ENCODE peak calls at places on chromosomes 4 and X, in seven cellular contexts. One of them, this sample, is unnamed.

GRCh38 chr4:3257691-3258482 is 8.9 kb downstream of the MSANTD1 start:
- DNase-seq in neuronal stem cell: no peak
- DNase-seq in brain microvascular endothelial cell: no peak
- DNase-seq in fibroblast of lung: peak; percentile 38
- DNase-seq in lower lobe of right lung: no peak
- DNase-seq in CD4-positive, CD25-positive, alpha-beta regulatory T cell: no peak
- DNase-seq in OCI-LY7: no peak
- DNase-seq in this sample: no peak

GRCh38 chr4:75484195-75484594 is 30.0 kb downstream of the RCHY1 start:
- DNase-seq in neuronal stem cell: no peak
- DNase-seq in brain microvascular endothelial cell: no peak
- DNase-seq in fibroblast of lung: no peak
- DNase-seq in lower lobe of right lung: no peak
- DNase-seq in CD4-positive, CD25-positive, alpha-beta regulatory T cell: no peak
- DNase-seq in OCI-LY7: no peak
- DNase-seq in this sample: no peak

GRCh38 chr4:100876546-100876945 is 358.7 kb upstream of the EMCN start:
- DNase-seq in neuronal stem cell: no peak
- DNase-seq in brain microvascular endothelial cell: no peak
- DNase-seq in fibroblast of lung: no peak
- DNase-seq in lower lobe of right lung: no peak
- DNase-seq in CD4-positive, CD25-positive, alpha-beta regulatory T cell: no peak
- DNase-seq in OCI-LY7: no peak
- DNase-seq in this sample: no peak

GRCh38 chr4:78167510-78167909 is 110.4 kb downstream of the FRAS1 start:
- DNase-seq in neuronal stem cell: no peak
- DNase-seq in brain microvascular endothelial cell: no peak
- DNase-seq in fibroblast of lung: no peak
- DNase-seq in lower lobe of right lung: no peak
- DNase-seq in CD4-positive, CD25-positive, alpha-beta regulatory T cell: no peak
- DNase-seq in OCI-LY7: no peak
- DNase-seq in this sample: no peak

GRCh38 chr4:131509521-131509920 is 1639.6 kb upstream of the PCDH10 start:
- DNase-seq in neuronal stem cell: no peak
- DNase-seq in brain microvascular endothelial cell: no peak
- DNase-seq in fibroblast of lung: peak; percentile 77
- DNase-seq in lower lobe of right lung: no peak
- DNase-seq in CD4-positive, CD25-positive, alpha-beta regulatory T cell: no peak
- DNase-seq in OCI-LY7: no peak
- DNase-seq in this sample: no peak

GRCh38 chrX:18895157-18895952 is 88.6 kb downstream of the PHKA2 start:
- DNase-seq in neuronal stem cell: no peak
- DNase-seq in brain microvascular endothelial cell: peak; percentile 34
- DNase-seq in fibroblast of lung: peak; percentile 88
- DNase-seq in lower lobe of right lung: peak; percentile 51
- DNase-seq in CD4-positive, CD25-positive, alpha-beta regulatory T cell: no peak
- DNase-seq in OCI-LY7: no peak
- DNase-seq in this sample: no peak

GRCh38 chr4:123649644-123650356 is 253.2 kb downstream of the SPRY1 start:
- DNase-seq in neuronal stem cell: no peak
- DNase-seq in brain microvascular endothelial cell: peak; percentile 91
- DNase-seq in fibroblast of lung: peak; percentile 75
- DNase-seq in lower lobe of right lung: no peak
- DNase-seq in CD4-positive, CD25-positive, alpha-beta regulatory T cell: no peak
- DNase-seq in OCI-LY7: no peak
- DNase-seq in this sample: no peak

GRCh38 chr4:187256897-187257296 is 533.2 kb upstream of the FAT1 start:
- DNase-seq in neuronal stem cell: no peak
- DNase-seq in brain microvascular endothelial cell: no peak
- DNase-seq in fibroblast of lung: no peak
- DNase-seq in lower lobe of right lung: no peak
- DNase-seq in CD4-positive, CD25-positive, alpha-beta regulatory T cell: no peak
- DNase-seq in OCI-LY7: no peak
- DNase-seq in this sample: no peak

GRCh38 chr4:116603096-116603495 is 482.3 kb downstream of the TRAM1L1 start:
- DNase-seq in neuronal stem cell: no peak
- DNase-seq in brain microvascular endothelial cell: no peak
- DNase-seq in fibroblast of lung: no peak
- DNase-seq in lower lobe of right lung: no peak
- DNase-seq in CD4-positive, CD25-positive, alpha-beta regulatory T cell: no peak
- DNase-seq in OCI-LY7: no peak
- DNase-seq in this sample: no peak

GRCh38 chr4:30716671-30717207 is 3.4 kb upstream of the PCDH7 start:
- DNase-seq in neuronal stem cell: peak; percentile 33
- DNase-seq in brain microvascular endothelial cell: peak; percentile 15
- DNase-seq in fibroblast of lung: peak; percentile 55
- DNase-seq in lower lobe of right lung: no peak
- DNase-seq in CD4-positive, CD25-positive, alpha-beta regulatory T cell: no peak
- DNase-seq in OCI-LY7: no peak
- DNase-seq in this sample: peak; percentile 5

GRCh38 chrX:92232182-92232581 is 453.0 kb downstream of the PCDH11X start:
- DNase-seq in neuronal stem cell: no peak
- DNase-seq in brain microvascular endothelial cell: no peak
- DNase-seq in fibroblast of lung: peak; percentile 24
- DNase-seq in lower lobe of right lung: no peak
- DNase-seq in CD4-positive, CD25-positive, alpha-beta regulatory T cell: no peak
- DNase-seq in OCI-LY7: no peak
- DNase-seq in this sample: no peak

GRCh38 chrX:9195199-9195880 is 161.4 kb upstream of the FAM9B start:
- DNase-seq in neuronal stem cell: no peak
- DNase-seq in brain microvascular endothelial cell: no peak
- DNase-seq in fibroblast of lung: no peak
- DNase-seq in lower lobe of right lung: no peak
- DNase-seq in CD4-positive, CD25-positive, alpha-beta regulatory T cell: no peak
- DNase-seq in OCI-LY7: no peak
- DNase-seq in this sample: peak; percentile 71

GRCh38 chrX:53831662-53832635 is 145.4 kb upstream of the HUWE1 start:
- DNase-seq in neuronal stem cell: peak; percentile 2
- DNase-seq in brain microvascular endothelial cell: peak; percentile 24
- DNase-seq in fibroblast of lung: peak; percentile 21
- DNase-seq in lower lobe of right lung: no peak
- DNase-seq in CD4-positive, CD25-positive, alpha-beta regulatory T cell: peak; percentile 60
- DNase-seq in OCI-LY7: peak; percentile 50
- DNase-seq in this sample: peak; percentile 35

GRCh38 chrX:51614353-51614752 is 4.4 kb downstream of the CENPVL3 start:
- DNase-seq in neuronal stem cell: no peak
- DNase-seq in brain microvascular endothelial cell: peak; percentile 15
- DNase-seq in fibroblast of lung: peak; percentile 60
- DNase-seq in lower lobe of right lung: no peak
- DNase-seq in CD4-positive, CD25-positive, alpha-beta regulatory T cell: peak; percentile 26
- DNase-seq in OCI-LY7: peak; percentile 51
- DNase-seq in this sample: peak; percentile 9

GRCh38 chr4:10746371-10747143 is 62.0 kb upstream of the CLNK start:
- DNase-seq in neuronal stem cell: no peak
- DNase-seq in brain microvascular endothelial cell: no peak
- DNase-seq in fibroblast of lung: peak; percentile 13
- DNase-seq in lower lobe of right lung: no peak
- DNase-seq in CD4-positive, CD25-positive, alpha-beta regulatory T cell: no peak
- DNase-seq in OCI-LY7: no peak
- DNase-seq in this sample: no peak

GRCh38 chr4:141107927-141108326 is 25.3 kb downstream of the RNF150 start:
- DNase-seq in neuronal stem cell: no peak
- DNase-seq in brain microvascular endothelial cell: no peak
- DNase-seq in fibroblast of lung: no peak
- DNase-seq in lower lobe of right lung: no peak
- DNase-seq in CD4-positive, CD25-positive, alpha-beta regulatory T cell: no peak
- DNase-seq in OCI-LY7: no peak
- DNase-seq in this sample: no peak

GRCh38 chr4:107877361-107877760 is 52.6 kb downstream of the SGMS2 start:
- DNase-seq in neuronal stem cell: no peak
- DNase-seq in brain microvascular endothelial cell: no peak
- DNase-seq in fibroblast of lung: no peak
- DNase-seq in lower lobe of right lung: no peak
- DNase-seq in CD4-positive, CD25-positive, alpha-beta regulatory T cell: no peak
- DNase-seq in OCI-LY7: no peak
- DNase-seq in this sample: no peak

GRCh38 chr4:110620352-110621327 is 2.2 kb downstream of the PITX2 start:
- DNase-seq in neuronal stem cell: peak; percentile 67
- DNase-seq in brain microvascular endothelial cell: no peak
- DNase-seq in fibroblast of lung: no peak
- DNase-seq in lower lobe of right lung: no peak
- DNase-seq in CD4-positive, CD25-positive, alpha-beta regulatory T cell: peak; percentile 27
- DNase-seq in OCI-LY7: peak; percentile 67
- DNase-seq in this sample: no peak

GRCh38 chrX:45803383-45803921 is 602.8 kb upstream of the DIPK2B start:
- DNase-seq in neuronal stem cell: no peak
- DNase-seq in brain microvascular endothelial cell: peak; percentile 90
- DNase-seq in fibroblast of lung: peak; percentile 90
- DNase-seq in lower lobe of right lung: no peak
- DNase-seq in CD4-positive, CD25-positive, alpha-beta regulatory T cell: no peak
- DNase-seq in OCI-LY7: no peak
- DNase-seq in this sample: no peak

GRCh38 chr4:106775636-106776035 is 260.5 kb downstream of the DKK2 start:
- DNase-seq in neuronal stem cell: no peak
- DNase-seq in brain microvascular endothelial cell: no peak
- DNase-seq in fibroblast of lung: no peak
- DNase-seq in lower lobe of right lung: no peak
- DNase-seq in CD4-positive, CD25-positive, alpha-beta regulatory T cell: no peak
- DNase-seq in OCI-LY7: no peak
- DNase-seq in this sample: peak; percentile 2

GRCh38 chr4:7398104-7398423 is 36.7 kb downstream of the PSAPL1 start:
- DNase-seq in neuronal stem cell: no peak
- DNase-seq in brain microvascular endothelial cell: peak; percentile 9
- DNase-seq in fibroblast of lung: peak; percentile 19
- DNase-seq in lower lobe of right lung: peak; percentile 89
- DNase-seq in CD4-positive, CD25-positive, alpha-beta regulatory T cell: no peak
- DNase-seq in OCI-LY7: no peak
- DNase-seq in this sample: no peak

GRCh38 chrX:55486736-55487135 is 2.9 kb downstream of the USP51 start:
- DNase-seq in neuronal stem cell: no peak
- DNase-seq in brain microvascular endothelial cell: no peak
- DNase-seq in fibroblast of lung: no peak
- DNase-seq in lower lobe of right lung: no peak
- DNase-seq in CD4-positive, CD25-positive, alpha-beta regulatory T cell: no peak
- DNase-seq in OCI-LY7: no peak
- DNase-seq in this sample: no peak

DNA sequence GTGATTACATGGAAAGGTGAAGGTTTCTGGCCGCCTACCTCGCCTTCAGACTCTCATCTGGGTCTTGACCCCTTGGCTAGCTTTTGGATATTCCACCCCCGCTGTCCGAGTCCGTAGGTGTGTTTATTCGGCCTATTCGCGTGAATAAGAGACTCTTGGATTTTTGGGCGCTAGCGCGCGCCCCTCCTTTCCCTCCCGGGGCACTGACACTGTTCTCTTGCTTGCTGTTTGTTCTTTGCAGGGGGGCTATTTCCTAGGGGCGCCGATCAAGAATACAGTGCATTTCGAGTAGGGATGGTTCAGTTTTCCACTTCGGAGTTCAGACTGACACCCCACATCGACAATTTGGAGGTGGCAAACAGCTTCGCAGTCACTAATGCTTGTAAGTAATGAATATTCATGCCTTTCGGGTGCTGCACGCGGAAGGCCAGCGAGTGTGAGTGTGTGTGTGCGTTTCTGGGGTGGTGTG is 932 bp downstream of the GRIA2 start:
- DNase-seq in neuronal stem cell: no peak
- DNase-seq in brain microvascular endothelial cell: no peak
- DNase-seq in fibroblast of lung: no peak
- DNase-seq in lower lobe of right lung: no peak
- DNase-seq in CD4-positive, CD25-positive, alpha-beta regulatory T cell: no peak
- DNase-seq in OCI-LY7: no peak
- DNase-seq in this sample: no peak
- H3K4me3 ChIP-seq in neuronal stem cell: peak overlapping the region; percentile 83
- H3K4me3 ChIP-seq in brain microvascular endothelial cell: peak overlapping the region; percentile 65
- H3K4me3 ChIP-seq in fibroblast of lung: peak overlapping the region; percentile 37
- H3K4me3 ChIP-seq in lower lobe of right lung: no peak overlapping the region
- H3K4me3 ChIP-seq in CD4-positive, CD25-positive, alpha-beta regulatory T cell: no peak overlapping the region
- H3K4me3 ChIP-seq in OCI-LY7: no peak overlapping the region
- H3K4me3 ChIP-seq in this sample: no peak overlapping the region

DNA sequence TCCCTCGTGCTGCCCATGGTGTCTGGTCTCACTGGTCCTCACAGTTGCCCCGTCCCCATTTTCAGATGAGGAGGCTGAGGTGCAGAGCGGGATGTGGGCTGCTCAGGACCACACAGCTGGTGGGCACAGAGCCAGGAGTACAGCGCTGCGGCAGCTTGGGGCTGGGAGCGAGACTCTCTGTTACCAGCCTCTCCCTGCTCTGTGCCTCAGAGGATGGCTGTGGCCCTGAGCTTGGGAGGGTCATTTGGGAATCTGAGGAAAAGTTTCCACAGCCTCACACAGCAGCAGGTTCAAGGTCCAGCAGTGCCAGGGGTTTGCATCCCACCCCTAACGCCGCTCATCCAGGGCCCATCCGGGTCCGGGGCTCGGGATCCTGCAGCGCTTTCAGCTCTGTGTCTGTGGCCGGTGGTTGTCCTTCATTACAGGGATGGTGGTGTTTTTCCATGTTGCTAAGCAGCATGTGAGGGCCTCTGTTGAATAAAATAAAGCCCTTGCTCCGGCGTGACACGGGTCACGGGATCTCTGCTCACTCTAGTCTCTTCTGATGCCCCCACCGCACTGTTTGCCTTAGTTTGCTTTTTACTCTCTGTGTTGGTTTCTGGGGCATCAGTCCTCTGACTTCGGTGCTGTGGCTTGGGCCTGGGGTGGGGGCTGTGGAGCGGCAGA is 6.4 kb downstream of the WFS1 start:
- DNase-seq in neuronal stem cell: no peak
- DNase-seq in brain microvascular endothelial cell: no peak
- DNase-seq in fibroblast of lung: no peak
- DNase-seq in lower lobe of right lung: no peak
- DNase-seq in CD4-positive, CD25-positive, alpha-beta regulatory T cell: no peak
- DNase-seq in OCI-LY7: no peak
- DNase-seq in this sample: no peak
- H3K4me3 ChIP-seq in neuronal stem cell: no peak overlapping the region
- H3K4me3 ChIP-seq in brain microvascular endothelial cell: no peak overlapping the region
- H3K4me3 ChIP-seq in fibroblast of lung: no peak overlapping the region
- H3K4me3 ChIP-seq in lower lobe of right lung: no peak overlapping the region
- H3K4me3 ChIP-seq in CD4-positive, CD25-positive, alpha-beta regulatory T cell: no peak overlapping the region
- H3K4me3 ChIP-seq in OCI-LY7: peak overlapping the region; percentile 47
- H3K4me3 ChIP-seq in this sample: no peak overlapping the region

GRCh38 chr4:38154251-38154650 is 194.1 kb downstream of the PTTG2 start:
- DNase-seq in neuronal stem cell: no peak
- DNase-seq in brain microvascular endothelial cell: no peak
- DNase-seq in fibroblast of lung: no peak
- DNase-seq in lower lobe of right lung: no peak
- DNase-seq in CD4-positive, CD25-positive, alpha-beta regulatory T cell: no peak
- DNase-seq in OCI-LY7: no peak
- DNase-seq in this sample: no peak
- H3K4me3 ChIP-seq in neuronal stem cell: no peak overlapping the region
- H3K4me3 ChIP-seq in brain microvascular endothelial cell: no peak overlapping the region
- H3K4me3 ChIP-seq in fibroblast of lung: no peak overlapping the region
- H3K4me3 ChIP-seq in lower lobe of right lung: no peak overlapping the region
- H3K4me3 ChIP-seq in CD4-positive, CD25-positive, alpha-beta regulatory T cell: peak overlapping the region; percentile 10
- H3K4me3 ChIP-seq in OCI-LY7: no peak overlapping the region
- H3K4me3 ChIP-seq in this sample: no peak overlapping the region

DNA sequence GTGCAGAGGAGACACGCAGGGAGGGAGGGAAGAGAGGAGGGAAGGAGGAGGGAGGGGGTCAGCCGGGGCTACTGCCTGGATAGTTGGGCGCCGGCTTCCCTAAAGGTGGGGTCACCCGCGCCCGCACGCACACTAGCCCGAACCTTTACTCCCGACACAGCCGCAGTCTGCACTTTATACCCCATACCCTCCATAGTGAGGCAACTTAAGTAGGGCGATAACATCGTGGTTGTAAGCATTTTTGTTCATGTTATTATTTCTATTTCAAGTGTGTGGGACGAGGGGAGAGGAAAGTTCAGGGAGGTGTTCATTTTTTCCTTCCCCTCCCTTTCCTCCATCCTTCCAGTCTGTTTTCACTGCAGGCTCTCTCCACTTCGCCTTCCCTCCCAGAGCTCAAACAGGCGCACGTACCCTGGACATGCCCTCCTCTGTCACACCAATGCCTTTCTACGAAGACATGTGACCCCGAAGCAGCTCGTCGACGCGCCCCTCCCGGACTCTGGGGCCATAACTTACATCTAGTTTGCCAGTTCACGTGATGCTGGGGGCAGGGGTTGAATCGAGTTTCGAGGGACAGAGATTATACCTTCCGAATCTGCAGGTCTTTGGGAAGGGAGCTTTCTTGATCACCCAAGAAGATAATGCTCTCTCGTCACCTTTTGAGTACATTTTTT is at the start of gene PRKG2:
- DNase-seq in neuronal stem cell: peak; percentile 15
- DNase-seq in brain microvascular endothelial cell: peak; percentile 4
- DNase-seq in fibroblast of lung: peak; percentile 73
- DNase-seq in lower lobe of right lung: peak; percentile 54
- DNase-seq in CD4-positive, CD25-positive, alpha-beta regulatory T cell: no peak
- DNase-seq in OCI-LY7: no peak
- DNase-seq in this sample: no peak
- H3K4me3 ChIP-seq in neuronal stem cell: peak within 1 kb of the TSS; percentile 84
- H3K4me3 ChIP-seq in brain microvascular endothelial cell: peak within 1 kb of the TSS; percentile 47
- H3K4me3 ChIP-seq in fibroblast of lung: peak within 1 kb of the TSS; percentile 72
- H3K4me3 ChIP-seq in lower lobe of right lung: peak within 1 kb of the TSS; percentile 51
- H3K4me3 ChIP-seq in CD4-positive, CD25-positive, alpha-beta regulatory T cell: no peak within 1 kb of the TSS
- H3K4me3 ChIP-seq in OCI-LY7: no peak within 1 kb of the TSS
- H3K4me3 ChIP-seq in this sample: peak within 1 kb of the TSS; percentile 9

This sample was measured in Jurkat, Clone E6-1.